ENCODE peak calls at places on chromosomes 16 and 17, in six cellular contexts. D is heart left ventricle, W is A673, M is sigmoid colon, K is left ventricle myocardium inferior, A is adrenal gland. V is an unnamed sample.

GRCh38 chr16:17271687-17272086 is 199.1 kb downstream of the XYLT1 start:
- DNase-seq in K (no peak), M (no peak), A (peak; percentile 75), W (no peak), D (no peak), V (no peak)

GRCh38 chr17:29760279-29760721 is 137.6 kb upstream of the CORO6 start:
- DNase-seq in K (no peak), W (peak; percentile 35), M (no peak), A (no peak), D (no peak), V (peak; percentile 84)

GRCh38 chr16:22633280-22633679 is 122.6 kb downstream of the NPIPB5 start:
- DNase-seq in K (no peak), M (no peak), D (no peak), W (no peak), A (no peak), V (peak; percentile 70)

GRCh38 chr16:53809088-53809951 is 105.4 kb downstream of the FTO start:
- DNase-seq in A (no peak), W (peak; percentile 53), K (no peak), D (no peak), M (no peak), V (no peak)

GRCh38 chr16:4926928-4927327 is 10.0 kb downstream of the PPL start:
- DNase-seq in D (no peak), M (no peak), K (no peak), W (no peak), A (no peak), V (no peak)

GRCh38 chr16:88970095-88970494 is 6.9 kb downstream of the CBFA2T3 start:
- DNase-seq in D (no peak), W (no peak), A (no peak), K (no peak), M (no peak), V (no peak)

GRCh38 chr16:10048850-10049249 is 133.4 kb downstream of the GRIN2A start:
- DNase-seq in W (no peak), A (no peak), D (no peak), M (no peak), K (no peak), V (no peak)

GRCh38 chr16:67242138-67242730 is 5.0 kb downstream of the FHOD1 start:
- DNase-seq in W (no peak), A (no peak), D (no peak), K (no peak), M (no peak), V (no peak)

GRCh38 chr17:81295678-81296381 is 723 bp upstream of the SLC38A10 start:
- DNase-seq in A (peak; percentile 77), K (no peak), D (no peak), W (peak; percentile 63), M (no peak), V (peak; percentile 66)